ENCODE peak calls at places on chromosomes 4 and X, in seven cellular contexts. One of them, this sample, is unnamed.

GRCh38 chr4:168712316-168712855 is 215.5 kb downstream of the PALLD start:
- DNase-seq in AG04450: no peak
- DNase-seq in pons: no peak
- DNase-seq in GM10248: no peak
- DNase-seq in GM20000: no peak
- DNase-seq in right cardiac atrium: no peak
- DNase-seq in HEK293T: no peak
- DNase-seq in this sample: no peak

GRCh38 chrX:30626402-30626801 is 26.8 kb upstream of the GK start:
- DNase-seq in right cardiac atrium: no peak
- DNase-seq in HEK293T: no peak
- DNase-seq in AG04450: no peak
- DNase-seq in GM10248: no peak
- DNase-seq in pons: no peak
- DNase-seq in GM20000: no peak
- DNase-seq in this sample: no peak

GRCh38 chr4:2281575-2282343 is 19.9 kb upstream of the MXD4 start:
- DNase-seq in right cardiac atrium: no peak
- DNase-seq in pons: no peak
- DNase-seq in GM10248: no peak
- DNase-seq in AG04450: no peak
- DNase-seq in HEK293T: no peak
- DNase-seq in GM20000: peak; percentile 67
- DNase-seq in this sample: no peak

GRCh38 chr4:155234206-155234605 is 25.8 kb downstream of the NPY2R start:
- DNase-seq in right cardiac atrium: no peak
- DNase-seq in GM10248: no peak
- DNase-seq in AG04450: no peak
- DNase-seq in GM20000: no peak
- DNase-seq in pons: no peak
- DNase-seq in HEK293T: no peak
- DNase-seq in this sample: no peak

GRCh38 chr4:80036949-80037348 is 36.1 kb downstream of the ANTXR2 start:
- DNase-seq in GM20000: no peak
- DNase-seq in pons: peak; percentile 12
- DNase-seq in GM10248: no peak
- DNase-seq in right cardiac atrium: no peak
- DNase-seq in AG04450: peak; percentile 45
- DNase-seq in HEK293T: no peak
- DNase-seq in this sample: no peak

GRCh38 chr4:156962069-156962377 is 9.6 kb downstream of the PDGFC start:
- DNase-seq in AG04450: no peak
- DNase-seq in right cardiac atrium: no peak
- DNase-seq in GM20000: no peak
- DNase-seq in HEK293T: no peak
- DNase-seq in GM10248: no peak
- DNase-seq in pons: no peak
- DNase-seq in this sample: no peak

GRCh38 chr4:7435411-7436095 is 823 bp upstream of the PSAPL1 start:
- DNase-seq in GM20000: no peak
- DNase-seq in HEK293T: no peak
- DNase-seq in pons: no peak
- DNase-seq in AG04450: no peak
- DNase-seq in GM10248: no peak
- DNase-seq in right cardiac atrium: peak; percentile 29
- DNase-seq in this sample: no peak

GRCh38 chr4:30802622-30803323 is 82.6 kb downstream of the PCDH7 start:
- DNase-seq in HEK293T: no peak
- DNase-seq in pons: peak; percentile 20
- DNase-seq in GM10248: no peak
- DNase-seq in AG04450: no peak
- DNase-seq in right cardiac atrium: no peak
- DNase-seq in GM20000: no peak
- DNase-seq in this sample: no peak

GRCh38 chr4:141891260-141892120 is 255.1 kb downstream of the IL15 start:
- DNase-seq in pons: no peak
- DNase-seq in GM10248: no peak
- DNase-seq in GM20000: no peak
- DNase-seq in AG04450: no peak
- DNase-seq in right cardiac atrium: no peak
- DNase-seq in HEK293T: no peak
- DNase-seq in this sample: no peak

GRCh38 chrX:132769609-132770008 is 188.8 kb downstream of the HS6ST2 start:
- DNase-seq in right cardiac atrium: no peak
- DNase-seq in GM20000: no peak
- DNase-seq in pons: no peak
- DNase-seq in GM10248: no peak
- DNase-seq in HEK293T: no peak
- DNase-seq in AG04450: no peak
- DNase-seq in this sample: no peak

GRCh38 chr4:80486603-80487002 is 151.1 kb downstream of the CFAP299 start:
- DNase-seq in right cardiac atrium: no peak
- DNase-seq in GM20000: no peak
- DNase-seq in HEK293T: no peak
- DNase-seq in AG04450: no peak
- DNase-seq in pons: no peak
- DNase-seq in GM10248: no peak
- DNase-seq in this sample: no peak

GRCh38 chrX:35726176-35726575 is 72.0 kb upstream of the MAGEB16 start:
- DNase-seq in AG04450: no peak
- DNase-seq in GM20000: no peak
- DNase-seq in GM10248: no peak
- DNase-seq in pons: no peak
- DNase-seq in right cardiac atrium: no peak
- DNase-seq in HEK293T: no peak
- DNase-seq in this sample: no peak

GRCh38 chr4:24999392-25000104 is 31.2 kb downstream of the LGI2 start:
- DNase-seq in AG04450: no peak
- DNase-seq in pons: no peak
- DNase-seq in GM20000: no peak
- DNase-seq in HEK293T: no peak
- DNase-seq in GM10248: no peak
- DNase-seq in right cardiac atrium: no peak
- DNase-seq in this sample: no peak

GRCh38 chr4:187470061-187470460 is 525.5 kb upstream of the ZFP42 start:
- DNase-seq in AG04450: no peak
- DNase-seq in GM10248: no peak
- DNase-seq in GM20000: no peak
- DNase-seq in HEK293T: no peak
- DNase-seq in pons: no peak
- DNase-seq in right cardiac atrium: no peak
- DNase-seq in this sample: no peak

GRCh38 chr4:163048447-163048846 is 118.2 kb downstream of the NAF1 start:
- DNase-seq in AG04450: no peak
- DNase-seq in pons: no peak
- DNase-seq in HEK293T: peak; percentile 42
- DNase-seq in right cardiac atrium: peak; percentile 53
- DNase-seq in GM10248: peak; percentile 32
- DNase-seq in GM20000: peak; percentile 37
- DNase-seq in this sample: peak; percentile 52

GRCh38 chrX:80879143-80879542 is 69.5 kb upstream of the BRWD3 start:
- DNase-seq in right cardiac atrium: peak; percentile 37
- DNase-seq in GM20000: no peak
- DNase-seq in GM10248: no peak
- DNase-seq in HEK293T: no peak
- DNase-seq in AG04450: no peak
- DNase-seq in pons: peak; percentile 6
- DNase-seq in this sample: no peak

GRCh38 chr4:148270600-148270999 is 171.6 kb downstream of the NR3C2 start:
- DNase-seq in HEK293T: no peak
- DNase-seq in AG04450: no peak
- DNase-seq in GM20000: no peak
- DNase-seq in right cardiac atrium: no peak
- DNase-seq in pons: no peak
- DNase-seq in GM10248: no peak
- DNase-seq in this sample: no peak

GRCh38 chr4:139763668-139764067 is 98.0 kb downstream of the MGST2 start:
- DNase-seq in right cardiac atrium: no peak
- DNase-seq in GM20000: no peak
- DNase-seq in pons: peak; percentile 43
- DNase-seq in HEK293T: no peak
- DNase-seq in AG04450: no peak
- DNase-seq in GM10248: no peak
- DNase-seq in this sample: no peak

GRCh38 chr4:145735330-145735638 is 55.3 kb downstream of the C4orf51 start:
- DNase-seq in GM20000: no peak
- DNase-seq in right cardiac atrium: no peak
- DNase-seq in GM10248: no peak
- DNase-seq in pons: no peak
- DNase-seq in HEK293T: no peak
- DNase-seq in AG04450: peak; percentile 86
- DNase-seq in this sample: no peak

GRCh38 chrX:39688576-39689373 is 409.0 kb downstream of the BCOR start:
- DNase-seq in GM20000: peak; percentile 30
- DNase-seq in AG04450: no peak
- DNase-seq in GM10248: peak; percentile 18
- DNase-seq in right cardiac atrium: peak; percentile 90
- DNase-seq in pons: peak; percentile 65
- DNase-seq in HEK293T: peak; percentile 61
- DNase-seq in this sample: peak; percentile 81

This sample was measured in K562.